ENCODE peak calls at places on chromosomes 1 and 21, in six cellular contexts. Z is RPMI8226; O is hepatic stellate cell; E is GM03348; N is activated CD4-positive, alpha-beta T cell treated with anti-CD3 and anti-CD28 coated beads for 36 hours; B is lung microvascular endothelial cell. S is an unnamed sample.

GRCh38 chr1:3598051-3598471 is 13.2 kb downstream of the MEGF6 start:
- DNase-seq in Z (no peak), O (no peak), E (peak; percentile 43), N (no peak), B (peak; percentile 28), S (no peak)

GRCh38 chr1:225468270-225469020 is 40.6 kb upstream of the LBR start:
- DNase-seq in Z (no peak), O (no peak), E (no peak), N (peak; percentile 66), B (no peak), S (no peak)

GRCh38 chr1:41102208-41102607 is 80.7 kb upstream of the SLFNL1 start:
- DNase-seq in Z (no peak), O (peak; percentile 41), E (peak; percentile 82), N (no peak), B (peak; percentile 87), S (peak; percentile 94)

GRCh38 chr1:230270940-230271325 is 155.2 kb downstream of the PGBD5 start:
- DNase-seq in Z (no peak), O (no peak), E (no peak), N (no peak), B (peak; percentile 26), S (no peak)

GRCh38 chr1:111542187-111542586 is 38.8 kb upstream of the ADORA3 start:
- DNase-seq in Z (no peak), O (no peak), E (no peak), N (no peak), B (no peak), S (no peak)

GRCh38 chr1:226097866-226098625 is 35.5 kb downstream of the H3-3A start:
- DNase-seq in Z (no peak), O (no peak), E (peak; percentile 52), N (no peak), B (peak; percentile 70), S (no peak)

GRCh38 chr1:25503551-25504426 is 39.6 kb upstream of the LDLRAP1 start:
- DNase-seq in Z (peak; percentile 67), O (no peak), E (peak; percentile 37), N (peak; percentile 84), B (peak; percentile 25), S (peak; percentile 29)

GRCh38 chr21:42039470-42039901 is 29.3 kb upstream of the ZBTB21 start:
- DNase-seq in Z (no peak), O (peak; percentile 35), E (peak; percentile 61), N (no peak), B (peak; percentile 53), S (peak; percentile 18)

GRCh38 chr1:21705303-21705980 is 36.3 kb upstream of the RAP1GAP start:
- DNase-seq in Z (no peak), O (no peak), E (no peak), N (no peak), B (no peak), S (no peak)

GRCh38 chr1:151512326-151512725 is 1.1 kb downstream of the CGN start:
- DNase-seq in Z (no peak), O (no peak), E (no peak), N (no peak), B (no peak), S (no peak)

GRCh38 chr1:145773423-145773822 is 50.5 kb downstream of the RNF115 start:
- DNase-seq in Z (no peak), O (no peak), E (no peak), N (no peak), B (no peak), S (no peak)

GRCh38 chr1:169049258-169049936 is 57.1 kb upstream of the ATP1B1 start:
- DNase-seq in Z (no peak), O (no peak), E (no peak), N (peak; percentile 72), B (no peak), S (no peak)

GRCh38 chr1:27658951-27659496 is 13.0 kb downstream of the IFI6 start:
- DNase-seq in Z (peak; percentile 67), O (peak; percentile 73), E (peak; percentile 65), N (peak; percentile 66), B (peak; percentile 21), S (peak; percentile 84)

GRCh38 chr1:29675481-29676263 is 439.4 kb downstream of the PTPRU start:
- DNase-seq in Z (peak; percentile 12), O (no peak), E (no peak), N (no peak), B (peak; percentile 61), S (no peak)

GRCh38 chr1:217542136-217542777 is 88.6 kb downstream of the GPATCH2 start:
- DNase-seq in Z (no peak), O (no peak), E (no peak), N (no peak), B (no peak), S (no peak)

GRCh38 chr1:171457412-171457811 is 27.9 kb upstream of the PRRC2C start:
- DNase-seq in Z (no peak), O (no peak), E (peak; percentile 45), N (no peak), B (no peak), S (no peak)

GRCh38 chr1:94250341-94250740 is 13.0 kb upstream of the ARHGAP29 start:
- DNase-seq in Z (no peak), O (no peak), E (no peak), N (no peak), B (no peak), S (no peak)

GRCh38 chr1:165053273-165053835 is 303.2 kb downstream of the LMX1A start:
- DNase-seq in Z (no peak), O (no peak), E (no peak), N (no peak), B (no peak), S (no peak)